ENCODE peak calls at places on chromosomes 13 and 19, in six cellular contexts. X, P, D, Y, G and R are unnamed samples.

GRCh38 chr19:43690890-43691289 is 20.9 kb upstream of the PLAUR start:
- DNase-seq in Y (no peak), G (no peak), D (no peak), X (no peak), P (no peak), R (no peak)

GRCh38 chr13:42137856-42138537 is 89.5 kb downstream of the DGKH start:
- DNase-seq in P (peak; percentile 25), D (no peak), X (no peak), G (no peak), Y (no peak), R (no peak)

GRCh38 chr19:28680091-28680490 is 532.9 kb downstream of the UQCRFS1 start:
- DNase-seq in Y (no peak), P (no peak), X (no peak), G (no peak), D (no peak), R (no peak)

GRCh38 chr13:53104120-53104519 is 75.5 kb downstream of the OLFM4 start:
- DNase-seq in X (no peak), D (no peak), P (no peak), G (no peak), Y (no peak), R (no peak)

GRCh38 chr19:17264641-17264979 is at the start of gene USHBP1:
- DNase-seq in P (no peak), Y (peak; percentile 74), D (no peak), X (peak; percentile 94), G (no peak), R (no peak)

GRCh38 chr13:31012285-31013024 is 80.0 kb downstream of the TEX26 start:
- DNase-seq in X (peak; percentile 57), P (no peak), D (no peak), G (no peak), Y (peak; percentile 59), R (no peak)

GRCh38 chr13:24861617-24862362 is 97.8 kb downstream of the RNF17 start:
- DNase-seq in D (no peak), G (no peak), X (no peak), Y (peak; percentile 33), P (no peak), R (no peak)

GRCh38 chr13:48862572-48862971 is 113.1 kb upstream of the FNDC3A start:
- DNase-seq in D (no peak), X (no peak), Y (no peak), P (no peak), G (no peak), R (no peak)

GRCh38 chr13:102675115-102675514 is 19.7 kb downstream of the METTL21C start:
- DNase-seq in G (no peak), D (no peak), P (no peak), Y (no peak), X (no peak), R (no peak)

GRCh38 chr19:778910-779653 is 18.2 kb upstream of the PTBP1 start:
- DNase-seq in G (no peak), Y (peak; percentile 60), P (peak; percentile 81), D (no peak), X (peak; percentile 58), R (peak; percentile 72)

GRCh38 chr13:80340643-80341097 is 256 bp downstream of the SPRY2 start:
- DNase-seq in X (no peak), G (no peak), Y (no peak), D (no peak), P (no peak), R (no peak)

GRCh38 chr19:54179921-54180452 is 7.0 kb upstream of the TMC4 start:
- DNase-seq in Y (peak; percentile 99), P (peak; percentile 45), X (peak; percentile 93), D (peak; percentile 70), G (peak; percentile 87), R (peak; percentile 54)

GRCh38 chr13:114146629-114147028 is 14.2 kb upstream of the RASA3 start:
- DNase-seq in Y (peak; percentile 51), G (no peak), P (no peak), D (no peak), X (peak; percentile 90), R (no peak)

GRCh38 chr19:57914517-57914916 is 1.9 kb downstream of the ZNF417 start:
- DNase-seq in P (no peak), X (no peak), Y (no peak), G (no peak), D (no peak), R (no peak)

GRCh38 chr19:4581381-4582111 is 22.1 kb upstream of the SEMA6B start:
- DNase-seq in G (no peak), X (peak; percentile 98), P (no peak), D (no peak), Y (no peak), R (no peak)

GRCh38 chr19:16889429-16889882 is 657 bp downstream of the F2RL3 start:
- DNase-seq in Y (no peak), X (no peak), P (no peak), G (no peak), D (no peak), R (no peak)

GRCh38 chr19:32570081-32570785 is 10.8 kb upstream of the PDCD5 start:
- DNase-seq in D (no peak), Y (peak; percentile 62), G (peak; percentile 82), X (peak; percentile 71), P (peak; percentile 18), R (no peak)

GRCh38 chr13:111303559-111303958 is 16.9 kb upstream of the TEX29 start:
- DNase-seq in Y (no peak), D (no peak), G (no peak), X (no peak), P (no peak), R (no peak)

GRCh38 chr19:35404879-35405622 is 34.2 kb downstream of the GPR42 start:
- DNase-seq in D (no peak), G (no peak), Y (peak; percentile 97), X (no peak), P (peak; percentile 41), R (peak; percentile 43)

GRCh38 chr19:18649371-18650047 is 12.7 kb downstream of the KLHL26 start:
- DNase-seq in D (peak; percentile 89), X (peak; percentile 66), Y (no peak), P (no peak), G (no peak), R (no peak)

GRCh38 chr13:46181799-46182490 is at the start of gene LCP1:
- DNase-seq in D (peak; percentile 87), Y (peak; percentile 62), P (no peak), G (peak; percentile 97), X (no peak), R (no peak)
- H3K4me3 ChIP-seq in D (peak within 1 kb of the TSS; percentile 50), Y (no peak within 1 kb of the TSS), P (no peak within 1 kb of the TSS), G (peak within 1 kb of the TSS; percentile 90), X (no peak within 1 kb of the TSS), R (no peak within 1 kb of the TSS)

DNA sequence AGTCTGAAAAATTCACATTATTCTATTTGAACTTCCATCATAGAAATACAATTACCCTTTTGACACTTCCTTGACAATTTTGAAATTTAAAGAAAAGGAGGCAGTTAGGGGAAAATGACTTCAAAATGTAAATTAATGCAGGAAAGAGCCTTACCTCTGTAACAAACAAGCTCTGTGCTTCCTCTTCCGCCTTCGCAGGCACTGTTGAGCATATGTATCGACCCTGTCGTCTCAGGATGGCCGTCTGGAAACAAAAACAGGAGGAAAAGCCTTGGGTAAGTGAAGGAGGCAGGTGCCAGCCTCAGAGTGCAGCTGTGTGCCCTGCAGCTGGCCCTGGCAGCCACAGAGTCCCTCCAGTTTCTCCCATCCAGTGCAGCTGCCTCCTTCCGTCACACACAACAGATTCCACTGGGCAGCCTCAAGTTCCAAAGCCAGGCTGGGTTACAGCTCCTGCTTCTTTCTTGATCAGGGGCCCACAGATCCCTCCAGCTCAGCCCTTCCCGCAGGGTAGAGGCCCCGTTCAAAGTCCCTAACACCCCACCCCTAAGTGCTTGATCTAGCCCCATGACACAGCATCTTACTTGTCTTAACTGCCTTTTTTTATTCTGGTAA is 47.7 kb downstream of the DOCK9 start:
- DNase-seq in D (no peak), X (no peak), Y (no peak), P (peak; percentile 64), G (no peak), R (no peak)
- H3K4me3 ChIP-seq in D (no peak overlapping the region), X (no peak overlapping the region), Y (no peak overlapping the region), P (peak overlapping the region; percentile 17), G (no peak overlapping the region), R (no peak overlapping the region)

DNA sequence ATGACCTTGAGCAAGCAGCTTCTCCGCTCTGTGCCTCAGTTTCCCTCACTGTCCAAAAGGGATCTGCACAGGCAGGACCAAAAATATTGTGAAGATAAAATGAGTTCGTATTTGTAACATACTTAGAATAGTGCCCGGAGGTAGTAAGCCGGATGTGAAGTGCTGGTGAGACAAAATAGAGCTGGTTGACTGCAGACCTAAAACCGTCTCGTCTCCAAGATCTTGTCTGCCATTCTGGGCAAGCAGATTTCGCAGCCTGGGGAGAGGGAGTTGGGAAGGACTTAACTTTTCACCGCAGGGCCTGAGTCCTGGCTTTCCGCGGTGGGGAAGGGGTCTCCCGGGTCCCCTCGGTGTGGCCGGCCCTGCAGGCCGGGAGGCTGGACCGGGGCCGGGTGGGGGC is 8.2 kb upstream of the BBC3 start:
- DNase-seq in D (no peak), Y (no peak), P (no peak), X (no peak), G (no peak), R (no peak)
- H3K4me3 ChIP-seq in D (peak overlapping the region; percentile 38), Y (no peak overlapping the region), P (peak overlapping the region; percentile 37), X (peak overlapping the region; percentile 43), G (no peak overlapping the region), R (peak overlapping the region; percentile 50)

GRCh38 chr19:55311397-55311796 is 13.7 kb downstream of the TMEM150B start:
- DNase-seq in P (no peak), G (no peak), Y (no peak), D (no peak), X (no peak), R (no peak)

GRCh38 chr19:55310498-55310897 is 14.6 kb downstream of the TMEM150B start:
- DNase-seq in X (peak; percentile 24), Y (no peak), G (peak; percentile 65), D (no peak), P (no peak), R (no peak)

GRCh38 chr19:55308281-55308680 is 16.9 kb downstream of the TMEM150B start:
- DNase-seq in D (no peak), G (no peak), X (peak; percentile 29), P (no peak), Y (no peak), R (no peak)

GRCh38 chr19:55311797-55312196 is 13.3 kb downstream of the TMEM150B start:
- DNase-seq in Y (no peak), D (no peak), X (peak; percentile 53), G (no peak), P (no peak), R (no peak)

DNA sequence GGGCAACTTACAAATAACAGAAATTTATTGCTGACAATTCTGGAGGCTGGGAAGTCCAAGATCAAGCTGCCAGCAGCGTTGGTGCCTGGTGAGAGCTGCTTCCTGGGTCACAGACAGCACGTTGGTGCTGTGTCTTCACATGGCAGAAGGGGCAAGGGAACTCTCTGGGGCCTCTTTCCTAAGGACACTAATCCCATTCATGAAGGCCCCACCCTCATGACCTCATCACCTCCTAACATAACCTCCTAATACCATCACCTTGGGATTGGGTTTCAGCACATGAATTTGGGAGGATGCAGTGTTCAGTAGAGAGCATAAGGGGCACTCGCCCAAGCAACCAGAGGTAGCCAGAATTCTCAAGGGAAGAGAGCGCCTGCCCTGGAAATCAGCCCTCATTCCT is 15.7 kb downstream of the TMEM150B start:
- DNase-seq in G (no peak), P (no peak), X (no peak), Y (no peak), D (no peak), R (no peak)
- H3K4me3 ChIP-seq in G (no peak overlapping the region), P (no peak overlapping the region), X (no peak overlapping the region), Y (no peak overlapping the region), D (no peak overlapping the region), R (no peak overlapping the region)